ENCODE peak calls at places on chromosome 9, in four cellular contexts. One of them, this sample, is unnamed.

GRCh38 chr9:135397142-135397541 is 82.4 kb upstream of the PPP1R26 start:
- DNase-seq in SK-N-SH: no peak
- DNase-seq in AG04449: no peak
- DNase-seq in cardiac muscle cell: no peak
- DNase-seq in this sample: no peak

GRCh38 chr9:101530076-101530711 is 3.5 kb upstream of the RNF20 start:
- DNase-seq in SK-N-SH: peak
- DNase-seq in AG04449: no peak
- DNase-seq in cardiac muscle cell: peak
- DNase-seq in this sample: peak

GRCh38 chr9:130291474-130291873 is 25.9 kb downstream of the HMCN2 start:
- DNase-seq in SK-N-SH: no peak
- DNase-seq in AG04449: no peak
- DNase-seq in cardiac muscle cell: no peak
- DNase-seq in this sample: no peak

GRCh38 chr9:132639322-132639721 is 30.5 kb downstream of the DDX31 start:
- DNase-seq in SK-N-SH: no peak
- DNase-seq in AG04449: no peak
- DNase-seq in cardiac muscle cell: no peak
- DNase-seq in this sample: no peak

GRCh38 chr9:86396412-86396811 is 42.2 kb upstream of the TUT7 start:
- DNase-seq in SK-N-SH: no peak
- DNase-seq in AG04449: no peak
- DNase-seq in cardiac muscle cell: no peak
- DNase-seq in this sample: no peak

GRCh38 chr9:137064027-137064879 is 6.1 kb downstream of the SAPCD2 start:
- DNase-seq in SK-N-SH: peak
- DNase-seq in AG04449: no peak
- DNase-seq in cardiac muscle cell: peak
- DNase-seq in this sample: peak

GRCh38 chr9:94997727-94998126 is 271.2 kb downstream of the AOPEP start:
- DNase-seq in SK-N-SH: no peak
- DNase-seq in AG04449: no peak
- DNase-seq in cardiac muscle cell: no peak
- DNase-seq in this sample: no peak

GRCh38 chr9:33375238-33375840 is 27.0 kb downstream of the AQP7 start:
- DNase-seq in SK-N-SH: no peak
- DNase-seq in AG04449: no peak
- DNase-seq in cardiac muscle cell: no peak
- DNase-seq in this sample: peak

GRCh38 chr9:97990259-97990658 is 7.1 kb downstream of the ANP32B start:
- DNase-seq in SK-N-SH: peak
- DNase-seq in AG04449: peak
- DNase-seq in cardiac muscle cell: no peak
- DNase-seq in this sample: no peak

GRCh38 chr9:91177661-91178280 is 183.9 kb downstream of the AUH start:
- DNase-seq in SK-N-SH: no peak
- DNase-seq in AG04449: no peak
- DNase-seq in cardiac muscle cell: no peak
- DNase-seq in this sample: no peak

GRCh38 chr9:118318770-118319443 is 614.7 kb downstream of the TLR4 start:
- DNase-seq in SK-N-SH: peak
- DNase-seq in AG04449: no peak
- DNase-seq in cardiac muscle cell: no peak
- DNase-seq in this sample: no peak

GRCh38 chr9:28887188-28887884 is 1314.1 kb upstream of the C9orf72 start:
- DNase-seq in SK-N-SH: no peak
- DNase-seq in AG04449: no peak
- DNase-seq in cardiac muscle cell: no peak
- DNase-seq in this sample: no peak

GRCh38 chr9:26888271-26888670 is 4.3 kb downstream of the CAAP1 start:
- DNase-seq in SK-N-SH: no peak
- DNase-seq in AG04449: no peak
- DNase-seq in cardiac muscle cell: no peak
- DNase-seq in this sample: no peak

GRCh38 chr9:68552700-68553099 is 12.0 kb upstream of the TMEM252 start:
- DNase-seq in SK-N-SH: no peak
- DNase-seq in AG04449: no peak
- DNase-seq in cardiac muscle cell: no peak
- DNase-seq in this sample: no peak

GRCh38 chr9:134622896-134623407 is 18.7 kb upstream of the COL5A1 start:
- DNase-seq in SK-N-SH: no peak
- DNase-seq in AG04449: no peak
- DNase-seq in cardiac muscle cell: no peak
- DNase-seq in this sample: peak

GRCh38 chr9:119078015-119078414 is 291.2 kb downstream of the BRINP1 start:
- DNase-seq in SK-N-SH: no peak
- DNase-seq in AG04449: no peak
- DNase-seq in cardiac muscle cell: no peak
- DNase-seq in this sample: no peak

GRCh38 chr9:93091056-93091452 is 5.0 kb upstream of the CARD19 start:
- DNase-seq in SK-N-SH: peak
- DNase-seq in AG04449: no peak
- DNase-seq in cardiac muscle cell: no peak
- DNase-seq in this sample: no peak

GRCh38 chr9:18821794-18822193 is 211.2 kb downstream of the SAXO1 start:
- DNase-seq in SK-N-SH: no peak
- DNase-seq in AG04449: no peak
- DNase-seq in cardiac muscle cell: no peak
- DNase-seq in this sample: no peak

GRCh38 chr9:110340306-110340705 is 2.6 kb upstream of the TXNDC8 start:
- DNase-seq in SK-N-SH: no peak
- DNase-seq in AG04449: no peak
- DNase-seq in cardiac muscle cell: peak
- DNase-seq in this sample: peak

GRCh38 chr9:35733109-35733541 is 659 bp downstream of the CREB3 start:
- DNase-seq in SK-N-SH: peak
- DNase-seq in AG04449: peak
- DNase-seq in cardiac muscle cell: peak
- DNase-seq in this sample: peak

GRCh38 chr9:95507456-95508241 is 9.1 kb downstream of the PTCH1 start:
- DNase-seq in SK-N-SH: peak
- DNase-seq in AG04449: no peak
- DNase-seq in cardiac muscle cell: peak
- DNase-seq in this sample: peak

GRCh38 chr9:121445986-121446385 is 53.7 kb downstream of the GGTA1 start:
- DNase-seq in SK-N-SH: no peak
- DNase-seq in AG04449: no peak
- DNase-seq in cardiac muscle cell: no peak
- DNase-seq in this sample: peak

GRCh38 chr9:71587576-71588362 is 180.5 kb downstream of the CEMIP2 start:
- DNase-seq in SK-N-SH: no peak
- DNase-seq in AG04449: no peak
- DNase-seq in cardiac muscle cell: no peak
- DNase-seq in this sample: no peak

GRCh38 chr9:20640331-20641187 is 18.3 kb upstream of the MLLT3 start:
- DNase-seq in SK-N-SH: peak
- DNase-seq in AG04449: no peak
- DNase-seq in cardiac muscle cell: peak
- DNase-seq in this sample: no peak

GRCh38 chr9:75907863-75908262 is 17.4 kb downstream of the PCSK5 start:
- DNase-seq in SK-N-SH: no peak
- DNase-seq in AG04449: no peak
- DNase-seq in cardiac muscle cell: no peak
- DNase-seq in this sample: no peak

GRCh38 chr9:37350486-37351190 is 71.9 kb upstream of the GRHPR start:
- DNase-seq in SK-N-SH: no peak
- DNase-seq in AG04449: no peak
- DNase-seq in cardiac muscle cell: no peak
- DNase-seq in this sample: no peak

GRCh38 chr9:136323420-136323819 is 3.9 kb upstream of the GPSM1 start:
- DNase-seq in SK-N-SH: no peak
- DNase-seq in AG04449: no peak
- DNase-seq in cardiac muscle cell: no peak
- DNase-seq in this sample: no peak

GRCh38 chr9:89664010-89664409 is 59.2 kb downstream of the GADD45G start:
- DNase-seq in SK-N-SH: no peak
- DNase-seq in AG04449: no peak
- DNase-seq in cardiac muscle cell: no peak
- DNase-seq in this sample: no peak

DNA sequence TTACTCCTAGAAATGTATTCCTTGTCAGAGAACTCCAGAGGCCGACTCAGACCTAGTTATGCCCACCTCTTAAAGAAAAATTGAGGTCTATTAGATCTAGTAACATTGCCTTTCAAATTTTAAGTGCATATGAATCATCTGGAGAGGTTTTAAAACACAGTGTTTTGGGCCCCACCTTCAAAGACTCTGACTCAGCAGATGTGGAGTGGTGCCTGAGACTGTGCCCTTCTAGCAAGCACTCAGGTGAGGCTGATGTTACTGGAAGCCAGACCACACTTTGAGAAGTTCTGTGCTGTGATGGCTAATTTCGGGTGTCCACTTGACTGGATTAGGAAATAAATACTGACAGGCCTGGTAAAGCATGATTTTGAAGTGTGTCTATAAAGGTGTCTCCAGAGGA is 10.6 kb downstream of the FOXB2 start:
- DNase-seq in SK-N-SH: no peak
- DNase-seq in AG04449: no peak
- DNase-seq in cardiac muscle cell: no peak
- DNase-seq in this sample: no peak
- TF ChIP-seq CTCF in SK-N-SH: no peak
- TF ChIP-seq CTCF in AG04449: no peak
- TF ChIP-seq CTCF in cardiac muscle cell: no peak
- TF ChIP-seq CTCF in this sample: no peak

GRCh38 chr9:16992138-16992537 is 121.7 kb upstream of the BNC2 start:
- DNase-seq in SK-N-SH: no peak
- DNase-seq in AG04449: no peak
- DNase-seq in cardiac muscle cell: no peak
- DNase-seq in this sample: no peak
- TF ChIP-seq CTCF in SK-N-SH: no peak
- TF ChIP-seq CTCF in AG04449: no peak
- TF ChIP-seq CTCF in cardiac muscle cell: no peak
- TF ChIP-seq CTCF in this sample: no peak

GRCh38 chr9:34633851-34634550 is 3.6 kb downstream of the SIGMAR1 start:
- DNase-seq in SK-N-SH: peak
- DNase-seq in AG04449: no peak
- DNase-seq in cardiac muscle cell: peak
- DNase-seq in this sample: peak
- TF ChIP-seq CTCF in SK-N-SH: peak
- TF ChIP-seq CTCF in AG04449: peak
- TF ChIP-seq CTCF in cardiac muscle cell: peak
- TF ChIP-seq CTCF in this sample: peak

DNA sequence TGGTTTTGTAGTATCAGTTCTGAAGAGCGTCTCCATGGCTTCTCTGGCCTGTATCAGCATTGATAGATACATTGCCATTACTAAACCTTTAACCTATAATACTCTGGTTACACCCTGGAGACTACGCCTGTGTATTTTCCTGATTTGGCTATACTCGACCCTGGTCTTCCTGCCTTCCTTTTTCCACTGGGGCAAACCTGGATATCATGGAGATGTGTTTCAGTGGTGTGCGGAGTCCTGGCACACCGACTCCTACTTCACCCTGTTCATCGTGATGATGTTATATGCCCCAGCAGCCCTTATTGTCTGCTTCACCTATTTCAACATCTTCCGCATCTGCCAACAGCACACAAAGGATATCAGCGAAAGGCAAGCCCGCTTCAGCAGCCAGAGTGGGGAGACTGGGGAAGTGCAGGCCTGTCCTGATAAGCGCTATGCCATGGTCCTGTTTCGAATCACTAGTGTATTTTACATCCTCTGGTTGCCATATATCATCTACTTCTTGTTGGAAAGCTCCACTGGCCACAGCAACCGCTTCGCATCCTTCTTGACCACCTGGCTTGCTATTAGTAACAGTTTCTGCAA is 1.5 kb downstream of the GPR21 start:
- DNase-seq in SK-N-SH: no peak
- DNase-seq in AG04449: no peak
- DNase-seq in cardiac muscle cell: no peak
- DNase-seq in this sample: no peak
- TF ChIP-seq CTCF in SK-N-SH: no peak
- TF ChIP-seq CTCF in AG04449: no peak
- TF ChIP-seq CTCF in cardiac muscle cell: no peak
- TF ChIP-seq CTCF in this sample: no peak

DNA sequence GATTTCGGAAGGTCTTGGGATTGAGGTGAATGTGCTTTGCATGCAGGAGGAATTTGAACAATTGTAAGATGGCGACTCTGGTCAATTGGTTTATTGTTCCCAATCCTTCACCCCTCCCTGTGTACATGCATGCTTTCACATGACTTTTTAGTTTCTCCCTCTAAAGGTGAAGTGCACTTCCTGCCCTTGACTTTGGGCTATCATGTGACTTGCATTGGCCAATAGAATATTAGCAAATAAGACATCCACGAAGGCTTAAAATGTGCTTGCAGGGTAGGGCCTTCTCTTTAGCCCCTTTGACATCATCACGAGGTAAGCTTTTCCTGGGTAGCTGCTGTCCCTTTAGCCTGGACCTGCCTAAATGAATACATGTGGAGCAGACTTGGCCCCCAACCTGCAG is 8.1 kb upstream of the ZBTB43 start:
- DNase-seq in SK-N-SH: no peak
- DNase-seq in AG04449: no peak
- DNase-seq in cardiac muscle cell: no peak
- DNase-seq in this sample: no peak
- TF ChIP-seq CTCF in SK-N-SH: no peak
- TF ChIP-seq CTCF in AG04449: no peak
- TF ChIP-seq CTCF in cardiac muscle cell: no peak
- TF ChIP-seq CTCF in this sample: no peak

GRCh38 chr9:73009649-73010288 is 56.9 kb upstream of the ALDH1A1 start:
- DNase-seq in SK-N-SH: no peak
- DNase-seq in AG04449: no peak
- DNase-seq in cardiac muscle cell: no peak
- DNase-seq in this sample: no peak
- TF ChIP-seq CTCF in SK-N-SH: no peak
- TF ChIP-seq CTCF in AG04449: no peak
- TF ChIP-seq CTCF in cardiac muscle cell: no peak
- TF ChIP-seq CTCF in this sample: no peak

GRCh38 chr9:23153058-23153457 is 673.0 kb downstream of the ELAVL2 start:
- DNase-seq in SK-N-SH: peak
- DNase-seq in AG04449: no peak
- DNase-seq in cardiac muscle cell: no peak
- DNase-seq in this sample: peak
- TF ChIP-seq CTCF in SK-N-SH: peak
- TF ChIP-seq CTCF in AG04449: no peak
- TF ChIP-seq CTCF in cardiac muscle cell: no peak
- TF ChIP-seq CTCF in this sample: peak

DNA sequence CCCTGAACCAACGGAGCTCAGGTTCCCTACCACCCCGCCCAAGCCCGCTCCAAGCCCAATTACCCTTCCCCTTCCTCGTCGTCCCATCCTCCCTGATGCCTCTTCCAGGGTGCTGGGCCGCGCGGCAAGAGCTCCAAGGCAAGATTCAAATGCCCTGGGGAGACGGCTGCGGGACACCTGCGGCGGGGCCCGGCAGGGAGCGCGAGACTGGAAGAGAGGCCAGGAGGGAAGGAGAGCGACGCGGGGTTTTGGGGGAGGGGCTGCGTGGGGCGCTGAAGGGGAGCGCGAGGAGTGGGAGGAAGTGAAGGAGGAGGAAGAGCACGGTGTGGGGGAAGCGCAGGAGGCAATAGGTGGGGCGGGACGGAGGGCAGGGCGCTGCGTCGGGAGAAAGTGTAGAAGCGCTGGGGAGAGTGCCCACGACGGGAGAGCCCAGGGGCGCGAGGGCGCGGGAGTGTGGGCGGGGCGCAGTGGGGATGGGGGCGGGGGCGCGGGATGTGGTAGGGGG is 975 bp upstream of the NXNL2 start:
- DNase-seq in SK-N-SH: no peak
- DNase-seq in AG04449: no peak
- DNase-seq in cardiac muscle cell: peak
- DNase-seq in this sample: peak
- TF ChIP-seq CTCF in SK-N-SH: peak
- TF ChIP-seq CTCF in AG04449: peak
- TF ChIP-seq CTCF in cardiac muscle cell: no peak
- TF ChIP-seq CTCF in this sample: no peak

This sample was measured in WTC11.